ENCODE peak calls at places on chromosomes 11 and 22, in eight cellular contexts. One of them, this sample, is unnamed.
A peak's percentile ranks its signal among the peaks of the same experiment; 100 is the strongest.

GRCh38 chr11:116052603-116053537 is 548.7 kb upstream of the CADM1 start:
- DNase-seq in naive thymus-derived CD8-positive, alpha-beta T cell: no peak
- DNase-seq in neuronal stem cell: peak; percentile 41
- DNase-seq in H4: no peak
- DNase-seq in stimulated activated CD4-positive, alpha-beta T cell treated with anti-CD3 and anti-CD28 coated beads, Interleukin-15, amount 100 ng/mL, for 24 hours: no peak
- DNase-seq in aorta: no peak
- DNase-seq in nephron progenitor cell: no peak
- DNase-seq in GM10248: no peak
- DNase-seq in this sample: no peak

GRCh38 chr11:124039557-124039956 is 1.6 kb downstream of the OR10G7 start:
- DNase-seq in GM10248: no peak
- DNase-seq in aorta: peak; percentile 57
- DNase-seq in naive thymus-derived CD8-positive, alpha-beta T cell: no peak
- DNase-seq in neuronal stem cell: no peak
- DNase-seq in stimulated activated CD4-positive, alpha-beta T cell treated with anti-CD3 and anti-CD28 coated beads, Interleukin-15, amount 100 ng/mL, for 24 hours: no peak
- DNase-seq in nephron progenitor cell: no peak
- DNase-seq in H4: no peak
- DNase-seq in this sample: no peak

GRCh38 chr11:65058419-65059054 is at the start of gene NAALADL1:
- DNase-seq in stimulated activated CD4-positive, alpha-beta T cell treated with anti-CD3 and anti-CD28 coated beads, Interleukin-15, amount 100 ng/mL, for 24 hours: no peak
- DNase-seq in naive thymus-derived CD8-positive, alpha-beta T cell: no peak
- DNase-seq in neuronal stem cell: no peak
- DNase-seq in GM10248: no peak
- DNase-seq in aorta: no peak
- DNase-seq in H4: no peak
- DNase-seq in nephron progenitor cell: no peak
- DNase-seq in this sample: no peak

GRCh38 chr11:128195057-128195751 is 392.2 kb downstream of the ETS1 start:
- DNase-seq in GM10248: no peak
- DNase-seq in nephron progenitor cell: no peak
- DNase-seq in naive thymus-derived CD8-positive, alpha-beta T cell: peak; percentile 40
- DNase-seq in stimulated activated CD4-positive, alpha-beta T cell treated with anti-CD3 and anti-CD28 coated beads, Interleukin-15, amount 100 ng/mL, for 24 hours: peak; percentile 49
- DNase-seq in H4: no peak
- DNase-seq in neuronal stem cell: no peak
- DNase-seq in aorta: no peak
- DNase-seq in this sample: no peak

GRCh38 chr22:24156146-24156914 is 25.0 kb upstream of the SUSD2 start:
- DNase-seq in aorta: peak; percentile 85
- DNase-seq in stimulated activated CD4-positive, alpha-beta T cell treated with anti-CD3 and anti-CD28 coated beads, Interleukin-15, amount 100 ng/mL, for 24 hours: peak; percentile 77
- DNase-seq in GM10248: peak; percentile 82
- DNase-seq in neuronal stem cell: peak; percentile 35
- DNase-seq in naive thymus-derived CD8-positive, alpha-beta T cell: peak; percentile 68
- DNase-seq in H4: no peak
- DNase-seq in nephron progenitor cell: peak; percentile 55
- DNase-seq in this sample: no peak

GRCh38 chr11:133815636-133816035 is 29.7 kb downstream of the SPATA19 start:
- DNase-seq in nephron progenitor cell: no peak
- DNase-seq in H4: no peak
- DNase-seq in neuronal stem cell: no peak
- DNase-seq in aorta: no peak
- DNase-seq in naive thymus-derived CD8-positive, alpha-beta T cell: no peak
- DNase-seq in stimulated activated CD4-positive, alpha-beta T cell treated with anti-CD3 and anti-CD28 coated beads, Interleukin-15, amount 100 ng/mL, for 24 hours: no peak
- DNase-seq in GM10248: no peak
- DNase-seq in this sample: no peak

GRCh38 chr22:23522642-23523251 is 57.3 kb downstream of the IGLL1 start:
- DNase-seq in naive thymus-derived CD8-positive, alpha-beta T cell: no peak
- DNase-seq in nephron progenitor cell: peak; percentile 62
- DNase-seq in aorta: no peak
- DNase-seq in GM10248: no peak
- DNase-seq in stimulated activated CD4-positive, alpha-beta T cell treated with anti-CD3 and anti-CD28 coated beads, Interleukin-15, amount 100 ng/mL, for 24 hours: no peak
- DNase-seq in H4: no peak
- DNase-seq in neuronal stem cell: no peak
- DNase-seq in this sample: no peak

GRCh38 chr22:32803020-32803758 is 1.7 kb downstream of the TIMP3 start:
- DNase-seq in GM10248: no peak
- DNase-seq in H4: no peak
- DNase-seq in nephron progenitor cell: peak; percentile 47
- DNase-seq in stimulated activated CD4-positive, alpha-beta T cell treated with anti-CD3 and anti-CD28 coated beads, Interleukin-15, amount 100 ng/mL, for 24 hours: no peak
- DNase-seq in aorta: peak; percentile 82
- DNase-seq in naive thymus-derived CD8-positive, alpha-beta T cell: no peak
- DNase-seq in neuronal stem cell: no peak
- DNase-seq in this sample: no peak

GRCh38 chr11:128830836-128831780 is 36.0 kb downstream of the KCNJ1 start:
- DNase-seq in neuronal stem cell: peak; percentile 84
- DNase-seq in naive thymus-derived CD8-positive, alpha-beta T cell: peak; percentile 71
- DNase-seq in aorta: peak; percentile 93
- DNase-seq in H4: peak; percentile 72
- DNase-seq in stimulated activated CD4-positive, alpha-beta T cell treated with anti-CD3 and anti-CD28 coated beads, Interleukin-15, amount 100 ng/mL, for 24 hours: peak; percentile 90
- DNase-seq in nephron progenitor cell: peak; percentile 90
- DNase-seq in GM10248: peak; percentile 72
- DNase-seq in this sample: peak; percentile 36

This sample was measured in NCI-H2227 treated with DMSO at 0.1 percent for 48 hours.